ENCODE peak calls at places on chromosomes 16 and 17, in four cellular contexts. X is breast epithelium, V is cardiac fibroblast, T is GM12878. B is an unnamed sample.

GRCh38 chr16:85461814-85462404 is 151.2 kb upstream of the GSE1 start:
- DNase-seq in X (no peak), V (peak), T (no peak), B (no peak)

GRCh38 chr16:80263181-80263823 is 277.5 kb upstream of the DYNLRB2 start:
- DNase-seq in X (no peak), V (no peak), T (no peak), B (no peak)

GRCh38 chr16:24013733-24014645 is 178.2 kb downstream of the PRKCB start:
- DNase-seq in V (no peak), X (no peak), T (peak), B (no peak)

GRCh38 chr17:80818871-80819270 is 172.8 kb upstream of the CHMP6 start:
- DNase-seq in T (no peak), X (no peak), V (no peak), B (no peak)

GRCh38 chr16:3022697-3023414 is 886 bp downstream of the HCFC1R1 start:
- DNase-seq in X (no peak), T (no peak), V (peak), B (no peak)

GRCh38 chr17:63442549-63443035 is 3.5 kb downstream of the CYB561 start:
- DNase-seq in V (no peak), T (no peak), X (no peak), B (no peak)

GRCh38 chr17:49223517-49224197 is 6.9 kb downstream of the PHOSPHO1 start:
- DNase-seq in X (no peak), T (no peak), V (peak), B (peak)

GRCh38 chr17:60502145-60502544 is 23.9 kb downstream of the APPBP2 start:
- DNase-seq in X (no peak), V (no peak), T (no peak), B (no peak)

GRCh38 chr17:83103200-83103937 is 24.0 kb downstream of the METRNL start:
- DNase-seq in X (peak), T (no peak), V (no peak), B (no peak)

DNA sequence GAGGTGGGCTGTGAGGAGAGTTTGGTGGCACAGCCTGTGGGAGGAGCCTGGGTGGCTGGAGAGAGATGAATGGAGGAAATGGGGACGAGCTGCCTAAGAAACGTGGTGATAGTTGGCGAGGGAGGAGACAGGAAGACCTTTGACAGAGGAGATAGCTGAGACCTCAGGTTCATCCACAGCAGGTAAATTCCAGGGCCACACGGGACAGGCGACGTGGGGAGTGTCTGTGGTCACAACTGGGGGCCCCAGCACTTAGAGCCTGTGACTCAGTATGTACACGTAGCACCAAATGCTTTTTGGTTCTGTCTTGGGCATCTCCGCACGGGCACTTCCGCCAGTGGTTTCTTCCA is 7.7 kb downstream of the MINK1 start:
- DNase-seq in X (no peak), T (no peak), V (no peak), B (no peak)
- H3K4me3 ChIP-seq in X (no peak), T (no peak), V (no peak), B (no peak)

GRCh38 chr16:88841521-88842307 is 15.0 kb downstream of the GALNS start:
- DNase-seq in X (no peak), V (no peak), T (no peak), B (no peak)

GRCh38 chr16:88839026-88839529 is 17.7 kb downstream of the GALNS start:
- DNase-seq in X (no peak), T (no peak), V (no peak), B (no peak)

GRCh38 chr16:88838566-88838965 is 18.2 kb downstream of the GALNS start:
- DNase-seq in X (no peak), V (no peak), T (no peak), B (no peak)

GRCh38 chr16:88840589-88841215 is 16.0 kb downstream of the GALNS start:
- DNase-seq in V (no peak), T (no peak), X (no peak), B (no peak)

DNA sequence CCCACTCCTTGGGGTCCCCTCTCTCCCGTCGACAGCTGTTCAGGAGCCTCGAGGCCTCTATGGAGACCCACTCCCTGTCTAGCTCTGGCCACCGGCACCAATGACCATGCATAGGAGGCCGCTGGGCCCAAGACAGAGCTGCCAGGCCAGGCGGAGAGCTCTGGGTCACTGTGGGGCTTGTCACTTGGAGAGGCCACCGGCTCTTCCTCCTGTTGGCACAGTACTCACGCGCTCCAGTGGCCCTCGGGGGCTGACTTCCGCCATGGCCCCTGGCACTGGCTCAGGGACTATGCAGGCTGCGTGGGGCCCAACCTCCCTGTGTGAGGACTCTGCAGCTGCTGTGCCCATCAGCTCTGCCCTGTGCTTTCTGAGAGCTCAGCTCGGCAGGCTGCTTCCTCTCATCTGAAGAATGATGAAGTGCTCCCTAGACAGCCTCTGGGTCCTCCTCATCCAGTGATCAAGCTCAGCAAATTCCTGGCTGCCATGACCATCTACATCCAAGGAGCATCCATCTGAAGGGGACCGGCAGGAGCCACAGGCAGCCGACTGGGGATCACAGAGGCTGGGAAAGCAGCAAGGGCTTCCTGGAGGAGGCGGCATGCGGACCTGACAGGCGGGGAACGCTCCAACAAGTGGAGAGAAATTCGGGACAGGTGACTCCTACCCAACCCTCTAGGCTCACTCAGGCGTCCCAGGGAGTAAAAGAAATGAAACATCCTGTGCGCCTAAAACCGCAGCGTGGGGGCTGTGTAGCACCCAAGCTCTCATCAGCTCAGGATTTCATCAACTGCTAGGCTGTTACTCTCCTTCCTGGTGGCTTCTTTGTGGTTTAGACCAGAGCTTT is 16.8 kb downstream of the GALNS start:
- DNase-seq in V (no peak), X (no peak), T (no peak), B (no peak)
- TF ChIP-seq CTCF in V (no peak), X (no peak), T (no peak), B (no peak)

GRCh38 chr16:977896-978295 is 3.7 kb upstream of the SOX8 start:
- DNase-seq in T (no peak), V (no peak), X (no peak), B (no peak)
- H3K4me3 ChIP-seq in T (no peak), V (no peak), X (no peak), B (no peak)

GRCh38 chr16:2005646-2006045 is 4.0 kb downstream of the ZNF598 start:
- DNase-seq in T (no peak), V (no peak), X (no peak), B (no peak)
- TF ChIP-seq CTCF in T (no peak), V (no peak), X (no peak), B (no peak)

B was measured in epithelial cell of esophagus.